ENCODE peak calls at places on chromosomes 12 and 14, in five cellular contexts. Y is naive thymus-derived CD4-positive, alpha-beta T cell; W is activated CD8-positive, alpha-beta memory T cell treated with anti-CD3 and anti-CD28 coated beads, Interleukin-2, amount 10 ng/mL, durations not matched to agents 7 days and 5 days; O is sciatic nerve; L is effector memory CD8-positive, alpha-beta T cell. G is an unnamed sample.

GRCh38 chr14:34733245-34733644 is 18.9 kb upstream of the CFL2 start:
- ATAC-seq in Y (no peak), O (no peak), L (no peak), W (no peak), G (no peak)

GRCh38 chr12:103952497-103952896 is 13.2 kb upstream of the TDG start:
- ATAC-seq in Y (no peak), L (no peak), W (no peak), O (no peak), G (peak)

GRCh38 chr12:100043657-100044056 is 58.9 kb upstream of the ANKS1B start:
- ATAC-seq in L (no peak), Y (no peak), W (no peak), O (no peak), G (no peak)

GRCh38 chr14:89953602-89954001 is 928 bp downstream of the EFCAB11 start:
- ATAC-seq in Y (no peak), W (no peak), L (no peak), O (no peak), G (no peak)

GRCh38 chr12:88752183-88752582 is 171.9 kb upstream of the KITLG start:
- ATAC-seq in W (no peak), O (no peak), L (no peak), Y (no peak), G (no peak)

GRCh38 chr14:25140423-25140822 is 90.5 kb upstream of the STXBP6 start:
- ATAC-seq in O (no peak), W (no peak), Y (no peak), L (no peak), G (no peak)

GRCh38 chr12:93139028-93139665 is 210.1 kb upstream of the EEA1 start:
- ATAC-seq in W (no peak), O (no peak), Y (peak), L (no peak), G (no peak)

GRCh38 chr14:101817511-101818001 is 56.0 kb downstream of the PPP2R5C start:
- ATAC-seq in W (peak), L (peak), Y (peak), O (no peak), G (peak)

GRCh38 chr12:49783917-49784676 is 42.7 kb downstream of the TMBIM6 start:
- ATAC-seq in O (peak), Y (peak), W (no peak), L (no peak), G (no peak)

GRCh38 chr14:100827751-100828447 is 2.0 kb downstream of the MEG3 start:
- ATAC-seq in W (no peak), Y (no peak), O (no peak), L (no peak), G (no peak)

GRCh38 chr14:69133206-69134125 is 19.5 kb downstream of the DCAF5 start:
- ATAC-seq in W (no peak), O (no peak), L (no peak), Y (no peak), G (peak)

GRCh38 chr14:99729991-99730875 is 46.1 kb downstream of the CYP46A1 start:
- ATAC-seq in W (peak), O (peak), Y (peak), L (peak), G (peak)